ENCODE peak calls at places on chromosomes 12 and 14, in five cellular contexts. T is NCI-H2081 treated with DMSO at 0.1 percent for 48 hours, N is T-cell, A is NCI-H1092, K is cardiac muscle cell. C is an unnamed sample.

GRCh38 chr14:21529515-21529914 is 3.4 kb upstream of the SALL2 start:
- DNase-seq in K (no peak), N (no peak), A (no peak), T (no peak), C (no peak)

GRCh38 chr12:12803186-12803585 is 10.0 kb upstream of the DDX47 start:
- DNase-seq in T (no peak), N (no peak), A (peak), K (peak), C (no peak)

GRCh38 chr12:92628476-92628875 is 74.3 kb upstream of the PLEKHG7 start:
- DNase-seq in N (no peak), K (no peak), T (no peak), A (no peak), C (no peak)

GRCh38 chr14:59309291-59309900 is 120.9 kb downstream of the DAAM1 start:
- DNase-seq in K (peak), T (no peak), N (no peak), A (no peak), C (no peak)

GRCh38 chr12:97752129-97752528 is 289.5 kb downstream of the RMST start:
- DNase-seq in A (no peak), N (no peak), T (peak), K (no peak), C (peak)

GRCh38 chr14:72603639-72604038 is 290.3 kb downstream of the DPF3 start:
- DNase-seq in T (no peak), K (peak), A (no peak), N (no peak), C (no peak)

GRCh38 chr12:96047621-96048211 is 12.3 kb upstream of the LTA4H start:
- DNase-seq in N (no peak), T (peak), A (no peak), K (peak), C (no peak)

GRCh38 chr12:104886418-104887401 is 71.4 kb downstream of the SLC41A2 start:
- DNase-seq in N (no peak), A (no peak), K (peak), T (peak), C (no peak)

GRCh38 chr12:40032433-40033259 is 73.2 kb downstream of the SLC2A13 start:
- DNase-seq in K (no peak), N (no peak), A (no peak), T (no peak), C (no peak)

GRCh38 chr12:52278530-52278929 is 4.1 kb downstream of the KRT86 start:
- DNase-seq in K (no peak), T (no peak), A (no peak), N (no peak), C (no peak)

GRCh38 chr12:75759842-75760260 is 248.4 kb upstream of the KRR1 start:
- DNase-seq in A (no peak), K (peak), T (no peak), N (no peak), C (no peak)

GRCh38 chr14:23141706-23142467 is 22.8 kb upstream of the CEBPE start:
- DNase-seq in T (no peak), N (no peak), K (peak), A (no peak), C (no peak)

GRCh38 chr14:104140463-104141331 is 2.3 kb downstream of the KIF26A start:
- DNase-seq in T (no peak), A (no peak), N (no peak), K (no peak), C (no peak)

GRCh38 chr14:81982056-81982455 is 448.4 kb upstream of the SEL1L start:
- DNase-seq in K (no peak), A (no peak), T (no peak), N (no peak), C (no peak)

GRCh38 chr12:123141615-123142517 is 9.0 kb downstream of the PITPNM2 start:
- DNase-seq in N (no peak), T (no peak), K (peak), A (no peak), C (no peak)

GRCh38 chr14:61661471-61661988 is 33.8 kb upstream of the HIF1A start:
- DNase-seq in A (no peak), T (no peak), K (peak), N (no peak), C (no peak)

GRCh38 chr12:56840922-56841321 is 77.8 kb downstream of the HSD17B6 start:
- DNase-seq in T (no peak), A (no peak), K (peak), N (no peak), C (no peak)

GRCh38 chr14:89418976-89419375 is 1.9 kb upstream of the FOXN3 start:
- DNase-seq in A (no peak), N (no peak), T (no peak), K (no peak), C (no peak)

GRCh38 chr14:63508033-63508432 is 35.1 kb downstream of the PPP2R5E start:
- DNase-seq in A (no peak), T (no peak), K (no peak), N (no peak), C (no peak)

GRCh38 chr12:126349383-126349782 is 1284.1 kb downstream of the AACS start:
- DNase-seq in T (no peak), K (no peak), N (no peak), A (no peak), C (no peak)

GRCh38 chr12:46371718-46372130 is 849 bp downstream of the SLC38A2 start:
- DNase-seq in A (peak), N (no peak), K (peak), T (no peak), C (no peak)

GRCh38 chr14:75976838-75977237 is 5.0 kb downstream of the TGFB3 start:
- DNase-seq in T (no peak), N (no peak), A (no peak), K (no peak), C (no peak)

GRCh38 chr12:68381476-68381875 is 49.3 kb upstream of the MDM1 start:
- DNase-seq in T (no peak), N (no peak), K (no peak), A (no peak), C (no peak)

GRCh38 chr14:104229621-104230041 is 91.2 kb downstream of the KIF26A start:
- DNase-seq in A (peak), K (no peak), N (no peak), T (no peak), C (no peak)

C was measured in NCI-H1417 treated with DMSO at 0.1 percent for 48 hours.